ENCODE peak calls at places on chromosome 6, in four cellular contexts. H is transverse colon, S is cardiac muscle cell, N is vagina. Q is an unnamed sample.

GRCh38 chr6:133977983-133978895 is 25.2 kb downstream of the TBPL1 start:
- DNase-seq in S (peak), H (no peak), N (no peak), Q (peak)

GRCh38 chr6:63597142-63598000 is 25.1 kb downstream of the LOC128125822 start:
- DNase-seq in N (no peak), S (no peak), H (no peak), Q (no peak)

GRCh38 chr6:119134752-119135151 is 56.3 kb upstream of the FAM184A start:
- DNase-seq in H (no peak), N (no peak), S (no peak), Q (no peak)

GRCh38 chr6:68776382-68776781 is 141.3 kb downstream of the ADGRB3 start:
- DNase-seq in N (no peak), H (no peak), S (no peak), Q (no peak)

GRCh38 chr6:47061631-47062300 is 19.6 kb upstream of the ADGRF1 start:
- DNase-seq in N (no peak), S (peak), H (peak), Q (peak)

GRCh38 chr6:28884423-28885148 is 39.2 kb downstream of the TRIM27 start:
- DNase-seq in H (no peak), N (no peak), S (no peak), Q (no peak)

GRCh38 chr6:25793970-25794369 is 37.9 kb downstream of the SLC17A1 start:
- DNase-seq in N (no peak), S (no peak), H (no peak), Q (no peak)

GRCh38 chr6:51335543-51335942 is 516.9 kb downstream of the TFAP2B start:
- DNase-seq in N (no peak), S (no peak), H (no peak), Q (no peak)

GRCh38 chr6:11021714-11022113 is 22.4 kb downstream of the ELOVL2 start:
- DNase-seq in S (no peak), H (no peak), N (no peak), Q (no peak)

GRCh38 chr6:165118736-165119135 is 190.7 kb downstream of the C6orf118 start:
- DNase-seq in N (no peak), S (no peak), H (no peak), Q (no peak)

GRCh38 chr6:44000164-44000842 is 126.9 kb downstream of the MRPL14 start:
- DNase-seq in S (no peak), H (peak), N (no peak), Q (no peak)

GRCh38 chr6:29553268-29554057 is 6.1 kb downstream of the UBD start:
- DNase-seq in H (peak), S (peak), N (no peak), Q (peak)

GRCh38 chr6:163414117-163414366 is 476 bp upstream of the QKI start:
- DNase-seq in N (no peak), H (no peak), S (no peak), Q (no peak)

GRCh38 chr6:8085053-8085511 is 17.3 kb downstream of the EEF1E1 start:
- DNase-seq in S (peak), H (no peak), N (no peak), Q (peak)

GRCh38 chr6:106178900-106179299 is 92.8 kb downstream of the PRDM1 start:
- DNase-seq in H (no peak), S (no peak), N (no peak), Q (no peak)

GRCh38 chr6:10411131-10411914 is 3.6 kb downstream of the TFAP2A start:
- DNase-seq in H (no peak), N (no peak), S (no peak), Q (no peak)

GRCh38 chr6:46637933-46638332 is 14.7 kb downstream of the CYP39A1 start:
- DNase-seq in H (no peak), N (no peak), S (no peak), Q (no peak)

GRCh38 chr6:28212510-28213212 is 12.4 kb upstream of the ZSCAN9 start:
- DNase-seq in S (peak), N (no peak), H (peak), Q (peak)

GRCh38 chr6:92879526-92879925 is 539.8 kb downstream of the EPHA7 start:
- DNase-seq in S (no peak), N (no peak), H (no peak), Q (no peak)

GRCh38 chr6:44800171-44800671 is 412.7 kb downstream of the CDC5L start:
- DNase-seq in N (no peak), S (peak), H (no peak), Q (peak)

GRCh38 chr6:49497308-49497707 is 2.4 kb upstream of the GLYATL3 start:
- DNase-seq in S (no peak), H (no peak), N (no peak), Q (no peak)

GRCh38 chr6:36232172-36232571 is 35.6 kb downstream of the BRPF3 start:
- DNase-seq in H (no peak), N (no peak), S (no peak), Q (no peak)

GRCh38 chr6:17492350-17492749 is 99.0 kb downstream of the CAP2 start:
- DNase-seq in S (no peak), H (no peak), N (no peak), Q (no peak)

GRCh38 chr6:161486326-161486725 is 212.5 kb upstream of the AGPAT4 start:
- DNase-seq in H (no peak), N (no peak), S (peak), Q (peak)

GRCh38 chr6:38192486-38192885 is 373.0 kb downstream of the ZFAND3 start:
- DNase-seq in S (no peak), H (no peak), N (no peak), Q (no peak)

GRCh38 chr6:114445846-114446245 is 103.0 kb upstream of the HS3ST5 start:
- DNase-seq in S (no peak), H (no peak), N (no peak), Q (no peak)

GRCh38 chr6:148146717-148147116 is 195.9 kb upstream of the SASH1 start:
- DNase-seq in S (peak), H (no peak), N (no peak), Q (no peak)

GRCh38 chr6:43847741-43848630 is 78.0 kb downstream of the VEGFA start:
- DNase-seq in H (no peak), S (no peak), N (no peak), Q (no peak)

GRCh38 chr6:135535989-135536414 is 38.5 kb upstream of the AHI1 start:
- DNase-seq in N (no peak), H (no peak), S (peak), Q (peak)

GRCh38 chr6:125267806-125268523 is 33.8 kb downstream of the HDDC2 start:
- DNase-seq in N (no peak), S (peak), H (no peak), Q (no peak)

GRCh38 chr6:11206576-11206975 is 25.9 kb downstream of the NEDD9 start:
- DNase-seq in S (no peak), H (no peak), N (no peak), Q (no peak)

GRCh38 chr6:167351656-167352354 is 26.9 kb downstream of the TTLL2 start:
- DNase-seq in N (no peak), S (no peak), H (no peak), Q (no peak)

GRCh38 chr6:167350731-167351655 is 26.1 kb downstream of the TTLL2 start:
- DNase-seq in N (no peak), H (peak), S (peak), Q (peak)

GRCh38 chr6:167350322-167350721 is 25.4 kb downstream of the TTLL2 start:
- DNase-seq in H (no peak), S (no peak), N (no peak), Q (no peak)

GRCh38 chr6:167345960-167346359 is 21.1 kb downstream of the TTLL2 start:
- DNase-seq in S (no peak), H (no peak), N (no peak), Q (no peak)

DNA sequence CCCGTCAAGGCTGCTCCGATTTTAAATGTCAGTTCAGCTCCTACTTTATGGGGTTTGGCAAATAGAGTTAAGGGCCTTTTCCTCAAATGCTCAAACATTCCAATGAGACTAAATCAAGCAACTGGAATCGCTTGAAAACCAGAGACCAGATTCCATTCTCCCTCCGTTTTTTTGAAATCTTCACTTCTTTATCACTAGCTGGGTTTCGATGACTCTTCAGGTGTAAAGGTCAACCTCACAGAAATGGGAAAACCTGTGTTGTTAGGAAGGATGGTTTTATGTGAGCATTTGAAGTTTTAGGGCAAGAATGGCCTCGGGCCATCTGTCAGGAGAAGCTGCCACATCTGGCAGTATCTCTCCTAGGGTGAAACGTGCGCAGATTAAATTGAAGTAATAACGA is 24.9 kb downstream of the TTLL2 start:
- DNase-seq in H (no peak), S (no peak), N (no peak), Q (no peak)
- H3K4me3 ChIP-seq in H (no peak), S (no peak), N (no peak), Q (no peak)

DNA sequence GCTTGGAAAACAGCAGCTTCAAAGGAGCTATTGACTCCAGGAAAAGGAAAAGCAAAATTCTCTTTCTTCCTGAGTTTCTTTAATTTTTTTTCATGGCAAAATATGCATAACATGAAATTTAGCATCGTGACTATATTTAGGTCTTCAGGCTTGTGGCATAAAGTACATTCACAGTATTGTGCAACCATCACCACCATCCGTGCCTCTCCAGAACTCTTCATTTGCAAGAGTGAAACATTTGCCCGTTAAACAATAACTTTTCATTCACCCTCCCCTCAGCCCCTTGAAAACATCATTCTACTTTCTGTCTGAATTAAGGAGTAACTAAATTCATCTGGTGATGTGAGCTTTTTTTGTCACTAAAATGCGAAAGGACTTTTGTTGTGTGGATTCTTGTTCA is 251.7 kb downstream of the PHACTR1 start:
- DNase-seq in H (no peak), S (no peak), N (no peak), Q (peak)
- H3K4me3 ChIP-seq in H (no peak), S (no peak), N (no peak), Q (peak)

DNA sequence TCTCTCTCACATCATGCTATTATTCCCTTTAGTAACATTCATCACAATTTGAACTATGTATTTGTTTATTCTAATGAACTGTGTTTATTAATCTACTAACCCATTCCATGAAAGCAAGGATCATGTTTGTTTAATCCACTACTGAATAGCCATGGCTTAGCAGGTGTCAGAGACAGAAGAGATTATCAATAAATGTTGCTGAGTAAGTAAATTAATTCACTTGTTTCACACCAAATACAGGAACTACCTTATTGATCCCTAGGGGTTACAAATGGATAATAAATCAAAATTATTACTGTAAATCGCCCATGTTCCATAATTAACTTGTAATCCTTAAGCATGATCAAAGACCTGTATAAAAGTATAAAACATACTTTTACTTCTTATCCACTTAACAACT is 76.6 kb downstream of the PHIP start:
- DNase-seq in S (no peak), H (no peak), N (no peak), Q (no peak)
- H3K4me3 ChIP-seq in S (no peak), H (no peak), N (no peak), Q (no peak)

DNA sequence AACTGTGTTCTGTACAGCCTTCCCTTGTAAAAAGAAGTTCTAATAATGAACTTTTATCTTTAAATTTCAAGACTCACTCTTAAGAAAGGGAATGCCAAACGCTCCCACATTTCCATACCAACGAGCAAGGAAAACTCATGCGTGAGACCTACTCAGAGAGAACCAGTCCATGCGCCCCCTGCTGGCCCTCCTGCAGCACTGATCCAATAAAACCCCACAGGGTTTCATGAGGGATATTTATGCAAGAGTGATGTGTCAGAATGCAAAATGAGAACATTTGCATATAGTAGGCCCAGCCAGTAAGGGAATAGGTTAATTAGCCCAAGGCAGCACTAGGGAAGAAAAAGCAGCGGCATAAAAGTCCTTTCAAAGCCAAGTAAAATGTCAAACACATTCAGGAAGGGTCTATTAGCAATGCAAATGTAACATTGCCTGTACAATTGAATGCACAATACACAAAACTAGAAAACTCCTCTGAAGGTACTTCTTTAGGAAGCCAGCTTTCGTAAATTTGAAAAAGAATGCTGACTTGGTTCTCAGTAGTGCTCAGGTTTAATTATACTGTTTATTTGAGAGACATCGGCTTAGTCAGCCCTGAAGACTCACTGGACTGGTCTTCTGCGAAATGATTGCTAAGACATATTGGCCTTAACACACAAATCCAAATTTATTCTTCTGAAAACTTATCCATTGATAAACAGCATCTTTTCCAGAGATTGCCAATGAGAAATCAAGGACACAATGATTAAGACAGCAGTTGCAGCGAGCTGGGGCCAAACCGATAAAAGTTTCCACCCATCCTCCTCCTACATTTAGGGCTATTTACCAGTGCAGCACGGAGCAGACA is 93.2 kb downstream of the GMPR start:
- DNase-seq in S (peak), N (no peak), H (peak), Q (peak)
- H3K4me3 ChIP-seq in S (no peak), N (no peak), H (no peak), Q (no peak)

DNA sequence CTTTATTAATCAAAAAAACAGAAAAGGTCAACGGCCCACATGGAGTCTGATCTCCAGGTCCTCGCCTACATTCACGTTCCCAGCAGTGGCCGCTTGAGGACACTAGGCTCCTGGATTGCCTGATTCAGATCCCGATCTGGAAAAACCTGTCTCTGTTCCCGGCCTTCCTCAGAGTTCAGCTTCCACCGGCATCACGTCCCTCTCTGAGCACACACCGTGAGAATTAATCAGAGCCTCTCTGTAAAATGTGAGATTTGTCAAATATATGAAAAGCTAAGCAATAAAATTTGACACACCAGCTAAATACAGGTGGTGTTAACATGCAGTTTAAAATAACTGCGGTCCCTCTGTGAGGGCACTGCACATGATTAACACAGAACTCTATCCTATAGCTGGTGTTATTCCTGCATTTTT is 122.8 kb upstream of the COL21A1 start:
- DNase-seq in N (no peak), S (peak), H (peak), Q (peak)
- H3K4me3 ChIP-seq in N (no peak), S (no peak), H (no peak), Q (peak)

GRCh38 chr6:138526822-138527235 is 27.5 kb upstream of the NHSL1 start:
- DNase-seq in S (peak), N (no peak), H (no peak), Q (peak)
- H3K4me3 ChIP-seq in S (no peak), N (no peak), H (no peak), Q (no peak)

DNA sequence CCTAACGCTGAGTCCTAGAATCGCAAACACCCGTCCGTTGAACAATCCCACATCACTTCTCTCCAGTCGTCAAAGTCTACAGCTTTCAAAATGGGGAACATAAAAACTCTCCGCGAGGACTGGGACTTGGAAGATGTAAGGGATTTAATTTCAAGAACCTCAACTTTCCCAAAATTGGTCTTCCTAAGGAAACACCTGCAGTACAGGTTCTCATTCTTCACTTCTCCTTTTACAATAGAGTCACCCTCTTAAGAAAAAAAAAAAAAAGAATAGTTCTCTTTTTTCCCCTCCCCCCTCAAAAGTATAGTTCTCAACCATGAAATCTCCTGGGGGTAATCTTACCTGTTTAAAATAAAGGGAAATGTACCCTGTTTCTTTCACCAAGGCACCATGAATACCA is 6.6 kb upstream of the ZBTB22 start:
- DNase-seq in H (no peak), S (no peak), N (no peak), Q (no peak)
- H3K4me3 ChIP-seq in H (peak), S (no peak), N (peak), Q (peak)

GRCh38 chr6:21186479-21187055 is 407.0 kb upstream of the SOX4 start:
- DNase-seq in S (no peak), N (no peak), H (no peak), Q (no peak)

GRCh38 chr6:21188505-21189223 is 404.9 kb upstream of the SOX4 start:
- DNase-seq in H (no peak), S (no peak), N (no peak), Q (no peak)

GRCh38 chr6:21189721-21190120 is 403.8 kb upstream of the SOX4 start:
- DNase-seq in H (no peak), N (no peak), S (no peak), Q (no peak)

GRCh38 chr6:21187485-21187884 is 406.1 kb upstream of the SOX4 start:
- DNase-seq in S (no peak), H (no peak), N (no peak), Q (no peak)

GRCh38 chr6:21185849-21186478 is 407.6 kb upstream of the SOX4 start:
- DNase-seq in S (no peak), H (no peak), N (no peak), Q (no peak)
- H3K4me3 ChIP-seq in S (no peak), H (no peak), N (no peak), Q (no peak)

GRCh38 chr6:151763938-151764680 is 43.4 kb upstream of the ESR1 start:
- DNase-seq in N (peak), H (peak), S (peak), Q (peak)
- H3K4me3 ChIP-seq in N (peak), H (no peak), S (peak), Q (peak)

DNA sequence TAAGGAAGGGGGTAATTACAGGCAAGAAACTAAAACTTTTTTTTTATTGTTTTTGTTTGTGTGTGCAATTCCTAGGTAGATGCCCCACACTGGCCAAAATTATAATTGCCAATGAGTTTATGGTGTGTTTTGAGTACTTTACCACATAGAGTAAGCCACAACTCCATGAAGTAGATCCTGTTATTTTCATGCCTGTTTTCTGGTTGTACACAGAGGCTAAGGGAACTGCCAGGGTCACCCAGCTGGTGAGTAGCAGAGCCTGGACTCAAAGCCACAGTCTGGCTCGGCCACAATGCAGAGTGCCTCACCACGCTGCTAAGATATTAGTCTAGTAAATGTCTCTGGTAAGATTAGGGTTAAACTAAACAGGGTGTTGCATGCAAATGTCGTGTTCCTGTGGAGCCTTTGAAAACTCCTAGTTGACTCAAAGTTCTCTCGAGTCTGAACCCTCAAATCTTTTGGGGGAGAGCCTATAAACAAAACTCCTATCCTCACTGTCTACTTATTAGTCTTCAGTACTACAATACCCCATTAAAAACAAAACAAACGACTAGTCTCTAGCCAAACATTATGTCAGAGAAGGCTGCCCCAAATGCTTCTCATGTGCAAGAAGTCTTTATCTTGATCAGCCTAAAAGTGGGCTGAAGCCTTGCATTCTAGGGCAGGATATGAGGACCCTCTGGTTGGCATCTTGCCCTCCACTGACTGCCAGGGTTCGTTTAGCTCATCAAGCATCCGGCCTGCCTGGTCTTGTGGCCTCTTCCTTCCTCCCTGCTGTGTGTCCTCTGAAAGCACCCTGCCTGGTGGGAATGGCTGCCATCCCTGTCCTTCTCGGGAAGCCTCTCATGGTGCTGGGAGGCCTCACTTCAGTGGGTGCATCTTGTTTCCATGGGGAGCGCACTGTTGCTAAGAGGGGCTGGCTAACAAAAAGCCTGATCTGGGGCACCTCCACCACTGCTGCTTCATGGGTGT is 4.2 kb downstream of the DUSP22 start:
- DNase-seq in H (peak), N (peak), S (peak), Q (peak)
- H3K4me3 ChIP-seq in H (no peak), N (no peak), S (no peak), Q (no peak)

Q was measured in foreskin fibroblast.